ENCODE peak calls at places on chromosomes 13 and 19, in five cellular contexts. C is right atrium auricular region, B is skeletal muscle cell, S is globus pallidus, K is ACHN. Q is an unnamed sample.

GRCh38 chr19:16180611-16181010 is 4.6 kb upstream of the FAM32A start:
- DNase-seq in B (peak; percentile 52), C (no peak), K (peak; percentile 31), S (no peak), Q (no peak)

GRCh38 chr19:54415208-54415900 is at the start of gene TTYH1:
- DNase-seq in S (peak; percentile 62), K (no peak), B (no peak), C (no peak), Q (no peak)

GRCh38 chr13:26914624-26915023 is 154.0 kb upstream of the GPR12 start:
- DNase-seq in S (peak; percentile 20), C (no peak), B (no peak), K (no peak), Q (peak; percentile 81)

GRCh38 chr19:57165846-57166245 is 1.4 kb downstream of the DUXA start:
- DNase-seq in B (no peak), S (no peak), C (no peak), K (no peak), Q (no peak)

GRCh38 chr13:30797847-30798246 is 62.5 kb downstream of the ALOX5AP start:
- DNase-seq in K (no peak), S (no peak), B (no peak), C (no peak), Q (no peak)

GRCh38 chr13:26449063-26449848 is 108.2 kb upstream of the WASF3 start:
- DNase-seq in S (no peak), B (no peak), C (no peak), K (no peak), Q (no peak)

GRCh38 chr19:48475369-48476068 is 6.3 kb downstream of the CYTH2 start:
- DNase-seq in S (no peak), C (no peak), K (no peak), B (no peak), Q (no peak)

GRCh38 chr19:51799311-51799997 is 4.5 kb downstream of the FPR3 start:
- DNase-seq in B (peak; percentile 93), S (peak; percentile 66), K (peak; percentile 29), C (peak; percentile 96), Q (peak; percentile 45)